ENCODE peak calls at places on chromosomes 4 and X, in five cellular contexts. One of them, this sample, is unnamed.

GRCh38 chrX:65726708-65727107 is 59.3 kb downstream of the MSN start:
- DNase-seq in GM12878: no peak
- DNase-seq in H1: no peak
- DNase-seq in GM12891: no peak
- DNase-seq in K562: no peak
- DNase-seq in this sample: no peak

GRCh38 chr4:123304151-123305021 is 92.2 kb upstream of the SPRY1 start:
- DNase-seq in GM12878: no peak
- DNase-seq in H1: peak
- DNase-seq in GM12891: no peak
- DNase-seq in K562: no peak
- DNase-seq in this sample: no peak

GRCh38 chr4:119797238-119797894 is 168.8 kb upstream of the PDE5A start:
- DNase-seq in GM12878: no peak
- DNase-seq in H1: no peak
- DNase-seq in GM12891: no peak
- DNase-seq in K562: no peak
- DNase-seq in this sample: no peak

GRCh38 chrX:13911581-13911980 is 94.7 kb upstream of the GPM6B start:
- DNase-seq in GM12878: no peak
- DNase-seq in H1: no peak
- DNase-seq in GM12891: no peak
- DNase-seq in K562: no peak
- DNase-seq in this sample: no peak

GRCh38 chr4:4395849-4396627 is 9.1 kb downstream of the NSG1 start:
- DNase-seq in GM12878: no peak
- DNase-seq in H1: no peak
- DNase-seq in GM12891: no peak
- DNase-seq in K562: peak
- DNase-seq in this sample: peak

GRCh38 chrX:100316987-100317386 is 93.1 kb downstream of the PCDH19 start:
- DNase-seq in GM12878: no peak
- DNase-seq in H1: no peak
- DNase-seq in GM12891: no peak
- DNase-seq in K562: no peak
- DNase-seq in this sample: no peak

GRCh38 chrX:155009994-155010472 is 12.5 kb downstream of the F8 start:
- DNase-seq in GM12878: no peak
- DNase-seq in H1: no peak
- DNase-seq in GM12891: no peak
- DNase-seq in K562: no peak
- DNase-seq in this sample: no peak

GRCh38 chr4:14792702-14793227 is 209.5 kb upstream of the CPEB2 start:
- DNase-seq in GM12878: no peak
- DNase-seq in H1: no peak
- DNase-seq in GM12891: no peak
- DNase-seq in K562: no peak
- DNase-seq in this sample: no peak

GRCh38 chrX:109199726-109200125 is 282.2 kb downstream of the GUCY2F start:
- DNase-seq in GM12878: no peak
- DNase-seq in H1: no peak
- DNase-seq in GM12891: no peak
- DNase-seq in K562: no peak
- DNase-seq in this sample: no peak

GRCh38 chr4:173167793-173168395 is 717 bp upstream of the GALNT7 start:
- DNase-seq in GM12878: no peak
- DNase-seq in H1: no peak
- DNase-seq in GM12891: peak
- DNase-seq in K562: peak
- DNase-seq in this sample: peak

GRCh38 chr4:152063301-152064235 is 302.8 kb upstream of the GATB start:
- DNase-seq in GM12878: no peak
- DNase-seq in H1: no peak
- DNase-seq in GM12891: no peak
- DNase-seq in K562: peak
- DNase-seq in this sample: no peak

GRCh38 chr4:138275946-138276621 is 33.9 kb upstream of the SLC7A11 start:
- DNase-seq in GM12878: no peak
- DNase-seq in H1: no peak
- DNase-seq in GM12891: no peak
- DNase-seq in K562: no peak
- DNase-seq in this sample: no peak

GRCh38 chr4:166078956-166079355 is 205.9 kb downstream of the TLL1 start:
- DNase-seq in GM12878: no peak
- DNase-seq in H1: no peak
- DNase-seq in GM12891: no peak
- DNase-seq in K562: no peak
- DNase-seq in this sample: no peak

GRCh38 chr4:79148369-79148768 is 177.5 kb downstream of the NAA11 start:
- DNase-seq in GM12878: no peak
- DNase-seq in H1: no peak
- DNase-seq in GM12891: no peak
- DNase-seq in K562: no peak
- DNase-seq in this sample: no peak

GRCh38 chrX:18809641-18810040 is 102.2 kb downstream of the PPEF1 start:
- DNase-seq in GM12878: no peak
- DNase-seq in H1: no peak
- DNase-seq in GM12891: no peak
- DNase-seq in K562: no peak
- DNase-seq in this sample: no peak

GRCh38 chr4:6777636-6778281 is 4.8 kb upstream of the KIAA0232 start:
- DNase-seq in GM12878: no peak
- DNase-seq in H1: no peak
- DNase-seq in GM12891: no peak
- DNase-seq in K562: peak
- DNase-seq in this sample: no peak

GRCh38 chr4:149595500-149595899 is 220.1 kb downstream of the IQCM start:
- DNase-seq in GM12878: no peak
- DNase-seq in H1: no peak
- DNase-seq in GM12891: no peak
- DNase-seq in K562: no peak
- DNase-seq in this sample: no peak

GRCh38 chr4:185920171-185920570 is 108.2 kb upstream of the SORBS2 start:
- DNase-seq in GM12878: no peak
- DNase-seq in H1: no peak
- DNase-seq in GM12891: no peak
- DNase-seq in K562: no peak
- DNase-seq in this sample: no peak

GRCh38 chr4:37601527-37601926 is 84.6 kb downstream of the RELL1 start:
- DNase-seq in GM12878: no peak
- DNase-seq in H1: no peak
- DNase-seq in GM12891: no peak
- DNase-seq in K562: no peak
- DNase-seq in this sample: no peak

GRCh38 chr4:162408309-162408708 is 244.5 kb upstream of the FSTL5 start:
- DNase-seq in GM12878: no peak
- DNase-seq in H1: no peak
- DNase-seq in GM12891: no peak
- DNase-seq in K562: no peak
- DNase-seq in this sample: no peak

GRCh38 chr4:140187316-140187695 is 33.3 kb upstream of the MAML3 start:
- DNase-seq in GM12878: no peak
- DNase-seq in H1: no peak
- DNase-seq in GM12891: no peak
- DNase-seq in K562: no peak
- DNase-seq in this sample: no peak

GRCh38 chr4:123940604-123941003 is 544.0 kb downstream of the SPRY1 start:
- DNase-seq in GM12878: no peak
- DNase-seq in H1: no peak
- DNase-seq in GM12891: no peak
- DNase-seq in K562: no peak
- DNase-seq in this sample: no peak

GRCh38 chr4:7863911-7864681 is 75.6 kb downstream of the AFAP1 start:
- DNase-seq in GM12878: no peak
- DNase-seq in H1: no peak
- DNase-seq in GM12891: no peak
- DNase-seq in K562: no peak
- DNase-seq in this sample: no peak

GRCh38 chrX:105461013-105461412 is 240.5 kb upstream of the TEX13A start:
- DNase-seq in GM12878: no peak
- DNase-seq in H1: no peak
- DNase-seq in GM12891: no peak
- DNase-seq in K562: no peak
- DNase-seq in this sample: no peak

GRCh38 chr4:176306837-176307590 is 12.8 kb upstream of the SPCS3 start:
- DNase-seq in GM12878: no peak
- DNase-seq in H1: no peak
- DNase-seq in GM12891: no peak
- DNase-seq in K562: no peak
- DNase-seq in this sample: no peak

DNA sequence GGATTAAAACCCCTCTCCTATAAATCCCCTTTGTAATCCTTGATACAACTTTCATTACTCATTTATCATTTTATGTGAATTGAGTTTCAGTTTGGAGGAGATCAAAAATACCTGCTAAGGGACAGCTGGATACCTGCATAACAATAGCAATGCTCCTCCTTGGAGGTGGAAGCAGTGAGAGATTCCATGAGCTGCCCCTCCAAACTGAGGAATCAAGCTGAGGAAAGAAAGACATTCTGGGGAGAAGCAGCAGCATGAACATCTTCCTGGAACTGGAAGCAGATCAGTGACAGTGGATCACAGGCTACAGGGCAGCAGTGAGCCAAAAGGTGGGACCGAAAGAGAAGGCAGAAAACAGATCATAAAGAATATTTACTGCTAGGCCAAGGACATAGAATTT is 199.8 kb upstream of the CNKSR2 start:
- DNase-seq in GM12878: no peak
- DNase-seq in H1: no peak
- DNase-seq in GM12891: no peak
- DNase-seq in K562: no peak
- DNase-seq in this sample: no peak
- TF ChIP-seq POLR2AphosphoS5 in GM12878: no peak
- TF ChIP-seq POLR2AphosphoS5 in H1: no peak
- TF ChIP-seq POLR2AphosphoS5 in GM12891: no peak
- TF ChIP-seq POLR2AphosphoS5 in K562: no peak
- TF ChIP-seq POLR2AphosphoS5 in this sample: no peak

GRCh38 chr4:18533262-18533775 is 511.8 kb upstream of the LCORL start:
- DNase-seq in GM12878: no peak
- DNase-seq in H1: no peak
- DNase-seq in GM12891: no peak
- DNase-seq in K562: no peak
- DNase-seq in this sample: no peak
- TF ChIP-seq POLR2A in GM12878: no peak
- TF ChIP-seq POLR2A in H1: no peak
- TF ChIP-seq POLR2A in GM12891: no peak
- TF ChIP-seq POLR2A in K562: no peak
- TF ChIP-seq POLR2A in this sample: no peak

GRCh38 chrX:68193786-68194185 is 239.5 kb downstream of the OPHN1 start:
- DNase-seq in GM12878: no peak
- DNase-seq in H1: no peak
- DNase-seq in GM12891: no peak
- DNase-seq in K562: no peak
- DNase-seq in this sample: no peak

GRCh38 chrX:68193234-68193633 is 240.1 kb downstream of the OPHN1 start:
- DNase-seq in GM12878: no peak
- DNase-seq in H1: no peak
- DNase-seq in GM12891: no peak
- DNase-seq in K562: no peak
- DNase-seq in this sample: no peak

GRCh38 chrX:68199062-68199848 is 234.0 kb downstream of the OPHN1 start:
- DNase-seq in GM12878: no peak
- DNase-seq in H1: no peak
- DNase-seq in GM12891: no peak
- DNase-seq in K562: no peak
- DNase-seq in this sample: no peak

GRCh38 chrX:68196939-68197791 is 236.1 kb downstream of the OPHN1 start:
- DNase-seq in GM12878: no peak
- DNase-seq in H1: no peak
- DNase-seq in GM12891: no peak
- DNase-seq in K562: peak
- DNase-seq in this sample: peak
- TF ChIP-seq TAF1 in GM12878: no peak
- TF ChIP-seq TAF1 in H1: no peak
- TF ChIP-seq TAF1 in GM12891: no peak
- TF ChIP-seq TAF1 in K562: no peak
- TF ChIP-seq TAF1 in this sample: no peak

DNA sequence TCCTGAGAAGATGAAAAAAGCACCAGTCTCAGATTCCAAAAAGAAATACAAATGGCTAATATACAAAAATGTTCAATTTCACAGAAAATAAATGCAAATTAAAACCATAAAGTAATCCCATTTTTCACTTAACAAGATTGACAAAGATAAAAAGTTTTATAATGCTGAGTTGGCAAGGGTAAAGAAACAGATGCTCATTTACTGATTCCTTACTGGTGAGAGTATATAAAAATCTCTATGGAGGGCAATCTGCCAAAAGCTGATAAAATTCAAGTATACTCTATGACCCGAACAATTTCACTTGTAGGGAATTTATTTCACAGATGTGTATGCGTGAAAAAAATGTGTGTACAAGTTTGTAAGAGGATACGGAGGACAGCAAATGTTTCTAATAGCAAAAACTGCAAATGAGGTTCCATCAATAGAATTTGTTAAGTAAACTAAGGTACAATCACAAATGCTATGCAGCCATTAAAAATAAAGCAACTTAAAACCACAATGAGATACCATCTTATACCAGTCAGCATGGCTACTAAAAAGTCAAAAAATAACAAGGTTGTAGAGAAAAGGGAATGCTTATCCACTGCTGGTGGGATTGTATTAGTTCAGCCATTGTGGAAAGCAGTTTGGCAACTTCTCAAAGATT is 23.5 kb downstream of the DHX15 start:
- DNase-seq in GM12878: no peak
- DNase-seq in H1: no peak
- DNase-seq in GM12891: no peak
- DNase-seq in K562: no peak
- DNase-seq in this sample: no peak
- TF ChIP-seq POLR2AphosphoS5 in GM12878: no peak
- TF ChIP-seq POLR2AphosphoS5 in H1: no peak
- TF ChIP-seq POLR2AphosphoS5 in GM12891: no peak
- TF ChIP-seq POLR2AphosphoS5 in K562: no peak
- TF ChIP-seq POLR2AphosphoS5 in this sample: no peak

GRCh38 chr4:121824171-121824527 is 466 bp upstream of the CCNA2 start:
- DNase-seq in GM12878: no peak
- DNase-seq in H1: no peak
- DNase-seq in GM12891: no peak
- DNase-seq in K562: no peak
- DNase-seq in this sample: no peak

GRCh38 chr4:121824950-121825349 is 1.3 kb upstream of the CCNA2 start:
- DNase-seq in GM12878: no peak
- DNase-seq in H1: no peak
- DNase-seq in GM12891: no peak
- DNase-seq in K562: no peak
- DNase-seq in this sample: no peak

GRCh38 chr4:121822047-121822446 is 1.6 kb downstream of the CCNA2 start:
- DNase-seq in GM12878: no peak
- DNase-seq in H1: no peak
- DNase-seq in GM12891: no peak
- DNase-seq in K562: no peak
- DNase-seq in this sample: no peak

GRCh38 chr4:121822796-121823504 is 733 bp downstream of the CCNA2 start:
- DNase-seq in GM12878: no peak
- DNase-seq in H1: no peak
- DNase-seq in GM12891: peak
- DNase-seq in K562: peak
- DNase-seq in this sample: no peak

GRCh38 chr4:121823505-121824170 is at the start of gene CCNA2:
- DNase-seq in GM12878: peak
- DNase-seq in H1: peak
- DNase-seq in GM12891: peak
- DNase-seq in K562: peak
- DNase-seq in this sample: peak
- TF ChIP-seq POLR2A in GM12878: peak
- TF ChIP-seq POLR2A in H1: peak
- TF ChIP-seq POLR2A in GM12891: peak
- TF ChIP-seq POLR2A in K562: peak
- TF ChIP-seq POLR2A in this sample: peak